ENCODE peak calls at places on chromosomes 4 and X, in five cellular contexts. F is NT2/D1, U is H1, H is HepG2, A is GM12878. T is an unnamed sample.

GRCh38 chr4:4608214-4608537 is 66.3 kb upstream of the STX18 start:
- DNase-seq in F (no peak), U (no peak), H (no peak), A (no peak), T (no peak)

GRCh38 chr4:37763831-37764230 is 62.7 kb upstream of the PGM2 start:
- DNase-seq in F (no peak), U (no peak), H (no peak), A (no peak), T (no peak)

GRCh38 chrX:69522052-69522451 is 17.9 kb downstream of the NALF2 start:
- DNase-seq in F (no peak), U (no peak), H (no peak), A (no peak), T (no peak)

GRCh38 chr4:69051576-69051943 is 44.7 kb upstream of the UGT2B7 start:
- DNase-seq in F (no peak), U (no peak), H (no peak), A (no peak), T (no peak)

GRCh38 chr4:148922497-148922896 is 480.3 kb upstream of the NR3C2 start:
- DNase-seq in F (no peak), U (no peak), H (no peak), A (no peak), T (no peak)

GRCh38 chrX:110310896-110311295 is 7.0 kb downstream of the AMMECR1 start:
- DNase-seq in F (no peak), U (no peak), H (no peak), A (no peak), T (no peak)

GRCh38 chrX:41689711-41690110 is 938 bp downstream of the GPR34 start:
- DNase-seq in F (no peak), U (no peak), H (no peak), A (no peak), T (no peak)

GRCh38 chr4:76426272-76426671 is 5.3 kb upstream of the CCDC158 start:
- DNase-seq in F (no peak), U (no peak), H (no peak), A (no peak), T (no peak)

GRCh38 chrX:76617020-76617419 is 189.5 kb downstream of the MAGEE1 start:
- DNase-seq in F (no peak), U (no peak), H (no peak), A (no peak), T (no peak)

GRCh38 chr4:183600189-183600685 is 58.7 kb downstream of the RWDD4 start:
- DNase-seq in F (peak), U (no peak), H (peak), A (no peak), T (no peak)

GRCh38 chr4:93144644-93145043 is 683.9 kb upstream of the ATOH1 start:
- DNase-seq in F (no peak), U (no peak), H (no peak), A (no peak), T (no peak)

GRCh38 chr4:188819243-188819642 is 680.0 kb downstream of the TRIML1 start:
- DNase-seq in F (no peak), U (no peak), H (no peak), A (no peak), T (no peak)

GRCh38 chrX:65674351-65674893 is 7.0 kb downstream of the MSN start:
- DNase-seq in F (no peak), U (no peak), H (no peak), A (no peak), T (no peak)

GRCh38 chr4:126742048-126742447 is 890.7 kb upstream of the INTU start:
- DNase-seq in F (no peak), U (no peak), H (no peak), A (peak), T (no peak)
- TF ChIP-seq SUZ12 in F (no peak), U (no peak), H (no peak), A (no peak), T (no peak)

GRCh38 chr4:126532527-126532926 is 1100.2 kb upstream of the INTU start:
- DNase-seq in F (no peak), U (no peak), H (no peak), A (no peak), T (no peak)

GRCh38 chr4:126530996-126531585 is 1101.7 kb upstream of the INTU start:
- DNase-seq in F (no peak), U (no peak), H (no peak), A (no peak), T (no peak)

DNA sequence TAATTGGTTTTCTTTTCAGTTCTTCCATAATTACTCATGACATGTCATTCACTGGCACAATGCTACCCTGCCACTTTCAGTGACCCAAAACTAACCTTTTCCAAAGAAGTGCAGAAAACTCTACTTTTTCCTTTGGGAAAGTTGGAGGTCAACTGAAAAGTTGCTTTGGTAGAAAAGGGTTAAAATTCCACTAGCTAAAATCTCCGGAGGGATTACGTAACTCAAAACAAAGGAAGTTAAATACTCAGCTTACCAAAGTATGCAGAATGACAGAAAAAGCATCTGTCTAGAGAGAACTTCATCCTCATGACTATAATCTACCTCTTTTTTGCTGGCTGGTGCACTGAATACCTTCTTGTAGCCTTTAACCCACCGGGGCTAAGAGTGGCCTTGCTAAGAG is 1099.6 kb upstream of the INTU start:
- DNase-seq in F (no peak), U (no peak), H (no peak), A (no peak), T (no peak)
- TF ChIP-seq SUZ12 in F (no peak), U (no peak), H (no peak), A (no peak), T (no peak)

DNA sequence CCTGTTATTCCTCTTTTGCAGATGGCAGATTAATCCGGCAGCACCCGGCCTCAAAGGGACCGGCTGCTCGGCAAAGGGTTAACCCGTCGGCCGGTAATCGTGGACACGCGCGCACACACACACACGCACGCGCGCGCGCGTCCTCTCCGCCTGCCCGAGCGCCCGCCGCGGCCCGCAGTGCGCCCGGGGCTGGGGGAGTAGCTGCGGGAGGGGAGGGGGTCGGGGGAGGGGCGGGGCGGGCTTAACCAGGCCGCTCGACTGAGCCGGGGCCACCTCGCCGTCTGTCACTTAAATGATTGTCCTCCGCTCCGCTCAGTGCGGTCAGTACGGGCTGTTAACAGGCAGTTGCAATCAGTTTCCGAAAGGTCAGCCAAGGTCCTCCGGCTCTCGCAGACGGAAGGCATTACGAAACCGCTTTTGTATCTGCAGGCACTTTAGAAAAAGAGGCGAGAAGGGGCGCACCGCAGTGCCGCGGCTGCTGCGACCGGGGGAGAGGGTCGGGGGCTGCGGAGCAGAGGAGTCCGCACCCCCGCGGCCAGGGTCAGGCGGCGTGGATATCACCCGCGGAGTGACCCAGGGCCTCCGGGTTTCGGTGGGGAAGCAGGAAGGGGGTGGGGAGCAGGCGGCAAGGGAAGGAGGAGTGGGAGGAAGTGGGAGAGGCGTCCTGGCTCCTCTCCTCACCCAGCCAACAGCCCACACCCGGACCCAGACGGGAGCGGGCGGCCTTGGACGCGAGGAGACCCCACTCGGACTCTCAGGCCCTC is 57.3 kb upstream of the BCOR start:
- DNase-seq in F (no peak), U (no peak), H (peak), A (no peak), T (no peak)
- TF ChIP-seq SUZ12 in F (no peak), U (no peak), H (no peak), A (no peak), T (no peak)

GRCh38 chr4:180698550-180698949 is 1544.7 kb upstream of the TENM3 start:
- DNase-seq in F (no peak), U (no peak), H (no peak), A (no peak), T (no peak)

GRCh38 chr4:180694875-180695274 is 1548.3 kb upstream of the TENM3 start:
- DNase-seq in F (no peak), U (no peak), H (no peak), A (no peak), T (no peak)

DNA sequence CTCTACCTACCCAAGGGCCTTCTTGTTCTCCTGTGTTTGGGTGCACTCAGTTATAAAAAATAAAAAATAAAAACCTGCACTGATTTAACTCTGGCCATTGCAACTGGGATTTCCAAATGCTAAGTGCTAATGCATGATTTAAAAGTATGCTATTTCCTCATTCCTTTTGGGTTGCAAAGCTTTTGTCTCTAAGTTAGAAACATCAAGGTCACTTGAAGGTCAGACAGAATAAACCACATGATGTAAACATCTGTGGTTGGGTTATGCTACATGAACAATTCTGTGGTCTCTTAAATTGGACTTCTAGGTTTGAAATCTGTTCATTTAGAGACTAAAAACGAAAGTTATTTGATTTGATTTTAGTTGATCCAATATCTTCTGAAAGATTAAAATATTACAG is 1547.4 kb upstream of the TENM3 start:
- DNase-seq in F (no peak), U (no peak), H (no peak), A (no peak), T (no peak)
- TF ChIP-seq SUZ12 in F (no peak), U (no peak), H (no peak), A (no peak), T (no peak)

T was measured in HEK293T.